ENCODE peak calls at places on chromosomes 1 and 21, in eight cellular contexts. P is upper lobe of right lung; J is heart right ventricle; G is heart left ventricle; V is testis; Z is CD8-positive, alpha-beta T cell; S is IMR-90; Q is PC-9. Y is an unnamed sample.

GRCh38 chr1:236168716-236169429 is 26.5 kb downstream of the GPR137B start:
- DNase-seq in S (peak; percentile 53), Q (peak; percentile 42), Z (peak; percentile 46), P (peak; percentile 83), G (peak; percentile 68), V (no peak), J (peak; percentile 46), Y (no peak)

GRCh38 chr1:3032970-3033794 is 11.9 kb downstream of the ACTRT2 start:
- DNase-seq in G (no peak), J (no peak), Z (peak; percentile 69), S (no peak), V (no peak), Q (no peak), P (peak; percentile 21), Y (no peak)

GRCh38 chr1:57696904-57697303 is 273.0 kb upstream of the DAB1 start:
- DNase-seq in G (no peak), Z (no peak), S (no peak), V (no peak), Q (no peak), J (no peak), P (no peak), Y (no peak)

GRCh38 chr1:169427081-169427611 is at the start of gene CCDC181:
- DNase-seq in Z (peak; percentile 75), Q (no peak), V (peak; percentile 93), P (peak; percentile 67), J (peak; percentile 63), S (peak; percentile 33), G (peak; percentile 78), Y (no peak)

GRCh38 chr1:109623601-109624161 is 4.0 kb downstream of the AMPD2 start:
- DNase-seq in P (no peak), Q (no peak), J (no peak), S (no peak), G (no peak), Z (no peak), V (no peak), Y (no peak)

GRCh38 chr1:36156329-36157114 is 562 bp downstream of the MAP7D1 start:
- DNase-seq in J (peak; percentile 81), Z (peak; percentile 76), Q (no peak), S (peak; percentile 47), G (peak; percentile 85), V (peak; percentile 69), P (peak; percentile 82), Y (no peak)

GRCh38 chr1:225763815-225764548 is 13.6 kb upstream of the SRP9 start:
- DNase-seq in Z (no peak), P (no peak), Q (no peak), S (peak; percentile 54), G (peak; percentile 43), V (no peak), J (no peak), Y (no peak)

GRCh38 chr1:8230284-8230605 is 87.7 kb upstream of the SLC45A1 start:
- DNase-seq in G (no peak), J (no peak), Z (no peak), S (no peak), P (no peak), V (no peak), Q (no peak), Y (no peak)

GRCh38 chr1:204528677-204529076 is 12.5 kb downstream of the MDM4 start:
- DNase-seq in G (no peak), V (no peak), P (no peak), J (no peak), S (no peak), Q (no peak), Z (no peak), Y (no peak)

GRCh38 chr1:228339766-228340685 is 66.6 kb downstream of the TRIM11 start:
- DNase-seq in G (peak; percentile 19), P (peak; percentile 56), Z (no peak), Q (no peak), S (no peak), V (no peak), J (peak; percentile 7), Y (no peak)

GRCh38 chr1:168180148-168180524 is 1.4 kb downstream of the TIPRL start:
- DNase-seq in J (no peak), Z (no peak), G (no peak), V (peak; percentile 22), Q (no peak), S (no peak), P (no peak), Y (no peak)

GRCh38 chr1:60847855-60848582 is 234.3 kb upstream of the NFIA start:
- DNase-seq in Z (no peak), Q (no peak), P (no peak), V (no peak), S (no peak), J (no peak), G (no peak), Y (no peak)

GRCh38 chr1:247857069-247857985 is at the start of gene TRIM58:
- DNase-seq in Z (no peak), V (peak; percentile 63), G (no peak), S (no peak), J (no peak), P (peak; percentile 66), Q (no peak), Y (no peak)

GRCh38 chr1:93702102-93702827 is 20.6 kb upstream of the BCAR3 start:
- DNase-seq in P (peak; percentile 39), G (peak; percentile 81), Z (peak; percentile 15), J (peak; percentile 64), V (no peak), S (no peak), Q (peak; percentile 90), Y (no peak)

GRCh38 chr1:172906778-172907592 is 143.8 kb downstream of the TNFSF18 start:
- DNase-seq in J (no peak), Q (no peak), S (peak; percentile 93), G (no peak), V (no peak), P (no peak), Z (no peak), Y (peak; percentile 82)

GRCh38 chr1:8115031-8115768 is 89.1 kb upstream of the ERRFI1 start:
- DNase-seq in S (no peak), J (no peak), Z (no peak), G (no peak), P (no peak), Q (no peak), V (no peak), Y (no peak)

GRCh38 chr1:38624341-38625039 is 235.1 kb downstream of the RRAGC start:
- DNase-seq in Z (no peak), G (peak; percentile 70), Q (no peak), S (no peak), J (peak; percentile 38), P (no peak), V (no peak), Y (no peak)

GRCh38 chr21:33325222-33326067 is 675 bp downstream of the IFNAR1 start:
- DNase-seq in Z (no peak), P (peak; percentile 85), J (peak; percentile 72), S (peak; percentile 75), G (peak; percentile 85), V (peak; percentile 82), Q (peak; percentile 37), Y (peak; percentile 48)

GRCh38 chr1:226397955-226398636 is 9.8 kb downstream of the PARP1 start:
- DNase-seq in P (no peak), Z (no peak), S (no peak), Q (no peak), V (no peak), J (no peak), G (no peak), Y (no peak)

GRCh38 chr1:8427493-8427892 is 109.6 kb downstream of the SLC45A1 start:
- DNase-seq in Q (no peak), G (no peak), V (no peak), S (no peak), P (no peak), Z (no peak), J (no peak), Y (no peak)

GRCh38 chr21:46619846-46620245 is 15.0 kb upstream of the S100B start:
- DNase-seq in Z (no peak), Q (no peak), S (peak; percentile 15), J (no peak), P (no peak), G (no peak), V (no peak), Y (no peak)

GRCh38 chr21:18041012-18041411 is 203.6 kb upstream of the CHODL start:
- DNase-seq in Z (no peak), G (no peak), S (no peak), Q (no peak), P (no peak), J (no peak), V (peak; percentile 60), Y (no peak)
- TF ChIP-seq CTCF in Z (no peak), G (peak; percentile 22), S (no peak), Q (peak; percentile 52), P (peak; percentile 46), J (peak; percentile 52), V (no peak), Y (peak; percentile 70)

DNA sequence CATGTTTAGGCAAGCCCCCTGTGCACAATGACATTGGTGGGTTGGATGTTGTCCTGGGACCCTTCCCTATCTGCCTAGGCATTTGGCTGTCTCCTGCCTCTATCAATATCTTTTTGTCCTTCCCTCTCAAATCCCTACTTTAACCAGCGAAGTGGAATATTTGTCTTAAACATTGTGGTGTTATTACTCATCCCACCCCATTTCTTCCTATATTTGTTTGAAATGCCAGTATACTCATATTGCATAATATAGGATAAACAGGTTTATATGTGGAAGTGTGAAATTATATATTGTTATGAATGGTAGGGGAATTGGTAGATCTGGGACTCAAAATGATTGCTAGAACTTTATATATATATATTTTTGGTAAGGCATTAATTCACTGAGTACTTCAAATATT is 80.0 kb downstream of the ADGRL2 start:
- DNase-seq in Q (peak; percentile 50), V (no peak), G (no peak), Z (no peak), S (peak; percentile 7), P (no peak), J (no peak), Y (peak; percentile 10)
- H3K4me1 ChIP-seq in Q (peaks cover 21% of the 10 kb centered on the region), V (peaks cover 3% of the 10 kb centered on the region), G (peaks cover 52% of the 10 kb centered on the region), Z (no peaks in the 10 kb centered on the region), S (peaks cover 2% of the 10 kb centered on the region), P (peaks cover 20% of the 10 kb centered on the region), J (peaks cover 45% of the 10 kb centered on the region), Y (peaks cover 11% of the 10 kb centered on the region)

DNA sequence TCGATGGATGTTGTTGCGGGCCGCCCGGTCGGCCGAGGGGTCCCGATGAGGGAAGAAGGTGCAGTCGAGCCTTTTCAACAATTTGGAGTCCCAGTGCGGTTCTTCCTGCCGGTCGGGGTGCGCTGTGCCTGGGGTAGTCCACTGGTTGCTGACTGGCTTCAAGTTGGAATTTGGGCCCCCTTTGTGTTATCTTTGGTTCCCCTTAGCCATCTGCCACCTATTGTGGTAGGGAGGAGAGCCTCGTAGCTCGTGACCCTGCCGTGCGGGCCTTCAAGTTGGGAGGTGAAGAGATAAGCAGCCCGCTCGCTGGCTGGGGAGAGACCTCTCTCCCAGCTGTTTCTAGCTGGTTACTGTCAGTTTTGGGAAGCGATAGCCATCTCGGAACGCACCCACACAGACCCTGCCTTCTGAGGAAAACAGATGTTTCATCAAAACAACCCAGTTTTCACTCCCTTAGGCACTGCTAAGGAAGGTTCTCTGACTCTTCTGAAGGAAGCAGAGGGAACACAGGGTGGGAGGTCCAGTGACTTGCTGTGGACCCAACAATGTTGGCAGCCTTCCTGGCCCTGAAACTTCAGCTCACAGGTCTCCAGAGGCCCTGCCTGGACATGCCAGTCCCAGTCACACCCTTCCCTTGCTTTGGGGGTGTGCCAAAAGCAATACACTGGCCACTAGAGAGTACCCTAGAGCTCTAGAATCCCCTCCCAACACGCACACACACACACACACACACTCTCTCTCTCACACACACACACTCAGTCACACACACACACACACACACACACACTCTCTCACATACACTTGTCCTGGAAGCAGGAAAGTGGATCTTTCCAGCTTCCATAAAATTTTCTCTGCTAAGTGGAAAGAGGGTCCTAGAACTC is 1.0 kb downstream of the BTG2 start:
- DNase-seq in G (peak; percentile 95), Q (peak; percentile 40), P (peak; percentile 87), J (peak; percentile 80), S (peak; percentile 75), V (peak; percentile 84), Z (peak; percentile 72), Y (peak; percentile 83)
- TF ChIP-seq CTCF in G (no peak), Q (no peak), P (no peak), J (peak; percentile 14), S (peak; percentile 12), V (no peak), Z (no peak), Y (peak; percentile 55)

GRCh38 chr1:174044418-174045222 is 22.5 kb upstream of the RC3H1 start:
- DNase-seq in V (no peak), P (no peak), S (no peak), Q (no peak), Z (no peak), G (no peak), J (no peak), Y (peak; percentile 37)
- H3K4me1 ChIP-seq in V (no peaks in the 10 kb centered on the region), P (no peaks in the 10 kb centered on the region), S (no peaks in the 10 kb centered on the region), Q (peaks cover 5% of the 10 kb centered on the region), Z (no peaks in the 10 kb centered on the region), G (no peaks in the 10 kb centered on the region), J (no peaks in the 10 kb centered on the region), Y (no peaks in the 10 kb centered on the region)

Y was measured in foreskin keratinocyte.